ENCODE peak calls at places on chromosomes 3 and 15, in five cellular contexts. One of them, this sample, is unnamed.
A peak's percentile ranks its signal among the peaks of the same experiment; 100 is the strongest.

GRCh38 chr3:178841011-178841410 is 230.6 kb downstream of the ZMAT3 start:
- DNase-seq in stimulated activated CD8-positive, alpha-beta memory T cell treated with anti-CD3 and anti-CD28 coated beads, Interleukin-2, amount 100 ng/mL, for 1 hour: no peak
- DNase-seq in NCI-H1694: no peak
- DNase-seq in H9: no peak
- DNase-seq in CD4-positive, alpha-beta T cell: no peak
- DNase-seq in this sample: no peak

GRCh38 chr15:60922736-60923135 is 306.4 kb downstream of the RORA start:
- DNase-seq in stimulated activated CD8-positive, alpha-beta memory T cell treated with anti-CD3 and anti-CD28 coated beads, Interleukin-2, amount 100 ng/mL, for 1 hour: no peak
- DNase-seq in NCI-H1694: no peak
- DNase-seq in H9: no peak
- DNase-seq in CD4-positive, alpha-beta T cell: no peak
- DNase-seq in this sample: no peak

GRCh38 chr3:109863701-109864100 is 526.4 kb upstream of the DPPA4 start:
- DNase-seq in stimulated activated CD8-positive, alpha-beta memory T cell treated with anti-CD3 and anti-CD28 coated beads, Interleukin-2, amount 100 ng/mL, for 1 hour: no peak
- DNase-seq in NCI-H1694: no peak
- DNase-seq in H9: no peak
- DNase-seq in CD4-positive, alpha-beta T cell: no peak
- DNase-seq in this sample: no peak

GRCh38 chr3:49673131-49673714 is 928 bp upstream of the APEH start:
- DNase-seq in stimulated activated CD8-positive, alpha-beta memory T cell treated with anti-CD3 and anti-CD28 coated beads, Interleukin-2, amount 100 ng/mL, for 1 hour: no peak
- DNase-seq in NCI-H1694: no peak
- DNase-seq in H9: no peak
- DNase-seq in CD4-positive, alpha-beta T cell: no peak
- DNase-seq in this sample: no peak

GRCh38 chr15:90190606-90191343 is 10.4 kb upstream of the SEMA4B start:
- DNase-seq in stimulated activated CD8-positive, alpha-beta memory T cell treated with anti-CD3 and anti-CD28 coated beads, Interleukin-2, amount 100 ng/mL, for 1 hour: no peak
- DNase-seq in NCI-H1694: no peak
- DNase-seq in H9: no peak
- DNase-seq in CD4-positive, alpha-beta T cell: no peak
- DNase-seq in this sample: no peak

GRCh38 chr3:112654979-112655378 is 14.0 kb upstream of the CCDC80 start:
- DNase-seq in stimulated activated CD8-positive, alpha-beta memory T cell treated with anti-CD3 and anti-CD28 coated beads, Interleukin-2, amount 100 ng/mL, for 1 hour: no peak
- DNase-seq in NCI-H1694: no peak
- DNase-seq in H9: no peak
- DNase-seq in CD4-positive, alpha-beta T cell: no peak
- DNase-seq in this sample: no peak

GRCh38 chr3:195697582-195698324 is 23.0 kb upstream of the MUC20 start:
- DNase-seq in stimulated activated CD8-positive, alpha-beta memory T cell treated with anti-CD3 and anti-CD28 coated beads, Interleukin-2, amount 100 ng/mL, for 1 hour: no peak
- DNase-seq in NCI-H1694: no peak
- DNase-seq in H9: peak; percentile 61
- DNase-seq in CD4-positive, alpha-beta T cell: no peak
- DNase-seq in this sample: no peak

GRCh38 chr3:189947948-189948723 is 172.6 kb downstream of the P3H2 start:
- DNase-seq in stimulated activated CD8-positive, alpha-beta memory T cell treated with anti-CD3 and anti-CD28 coated beads, Interleukin-2, amount 100 ng/mL, for 1 hour: no peak
- DNase-seq in NCI-H1694: peak; percentile 43
- DNase-seq in H9: no peak
- DNase-seq in CD4-positive, alpha-beta T cell: no peak
- DNase-seq in this sample: no peak

GRCh38 chr3:197494366-197495058 is 61.3 kb downstream of the BDH1 start:
- DNase-seq in stimulated activated CD8-positive, alpha-beta memory T cell treated with anti-CD3 and anti-CD28 coated beads, Interleukin-2, amount 100 ng/mL, for 1 hour: no peak
- DNase-seq in NCI-H1694: no peak
- DNase-seq in H9: no peak
- DNase-seq in CD4-positive, alpha-beta T cell: no peak
- DNase-seq in this sample: no peak

GRCh38 chr3:43062040-43062555 is 43.8 kb downstream of the POMGNT2 start:
- DNase-seq in stimulated activated CD8-positive, alpha-beta memory T cell treated with anti-CD3 and anti-CD28 coated beads, Interleukin-2, amount 100 ng/mL, for 1 hour: no peak
- DNase-seq in NCI-H1694: no peak
- DNase-seq in H9: no peak
- DNase-seq in CD4-positive, alpha-beta T cell: no peak
- DNase-seq in this sample: no peak

GRCh38 chr3:7787871-7788828 is 713.5 kb upstream of the LMCD1 start:
- DNase-seq in stimulated activated CD8-positive, alpha-beta memory T cell treated with anti-CD3 and anti-CD28 coated beads, Interleukin-2, amount 100 ng/mL, for 1 hour: no peak
- DNase-seq in NCI-H1694: no peak
- DNase-seq in H9: no peak
- DNase-seq in CD4-positive, alpha-beta T cell: no peak
- DNase-seq in this sample: no peak

GRCh38 chr3:66133050-66133757 is 87.6 kb upstream of the SLC25A26 start:
- DNase-seq in stimulated activated CD8-positive, alpha-beta memory T cell treated with anti-CD3 and anti-CD28 coated beads, Interleukin-2, amount 100 ng/mL, for 1 hour: no peak
- DNase-seq in NCI-H1694: no peak
- DNase-seq in H9: no peak
- DNase-seq in CD4-positive, alpha-beta T cell: no peak
- DNase-seq in this sample: no peak

GRCh38 chr15:33215941-33216872 is 21.7 kb upstream of the FMN1 start:
- DNase-seq in stimulated activated CD8-positive, alpha-beta memory T cell treated with anti-CD3 and anti-CD28 coated beads, Interleukin-2, amount 100 ng/mL, for 1 hour: no peak
- DNase-seq in NCI-H1694: no peak
- DNase-seq in H9: no peak
- DNase-seq in CD4-positive, alpha-beta T cell: no peak
- DNase-seq in this sample: no peak

GRCh38 chr3:132628157-132628556 is 31.1 kb downstream of the ACKR4 start:
- DNase-seq in stimulated activated CD8-positive, alpha-beta memory T cell treated with anti-CD3 and anti-CD28 coated beads, Interleukin-2, amount 100 ng/mL, for 1 hour: no peak
- DNase-seq in NCI-H1694: no peak
- DNase-seq in H9: no peak
- DNase-seq in CD4-positive, alpha-beta T cell: no peak
- DNase-seq in this sample: no peak

GRCh38 chr15:89112341-89112971 is 24.2 kb downstream of the ABHD2 start:
- DNase-seq in stimulated activated CD8-positive, alpha-beta memory T cell treated with anti-CD3 and anti-CD28 coated beads, Interleukin-2, amount 100 ng/mL, for 1 hour: no peak
- DNase-seq in NCI-H1694: no peak
- DNase-seq in H9: no peak
- DNase-seq in CD4-positive, alpha-beta T cell: no peak
- DNase-seq in this sample: no peak

GRCh38 chr3:152738656-152739055 is 96.3 kb upstream of the P2RY1 start:
- DNase-seq in stimulated activated CD8-positive, alpha-beta memory T cell treated with anti-CD3 and anti-CD28 coated beads, Interleukin-2, amount 100 ng/mL, for 1 hour: no peak
- DNase-seq in NCI-H1694: no peak
- DNase-seq in H9: no peak
- DNase-seq in CD4-positive, alpha-beta T cell: no peak
- DNase-seq in this sample: no peak

GRCh38 chr3:29919551-29919950 is 638.7 kb downstream of the RBMS3 start:
- DNase-seq in stimulated activated CD8-positive, alpha-beta memory T cell treated with anti-CD3 and anti-CD28 coated beads, Interleukin-2, amount 100 ng/mL, for 1 hour: no peak
- DNase-seq in NCI-H1694: no peak
- DNase-seq in H9: no peak
- DNase-seq in CD4-positive, alpha-beta T cell: no peak
- DNase-seq in this sample: no peak

GRCh38 chr3:53375019-53375418 is 27.7 kb upstream of the DCP1A start:
- DNase-seq in stimulated activated CD8-positive, alpha-beta memory T cell treated with anti-CD3 and anti-CD28 coated beads, Interleukin-2, amount 100 ng/mL, for 1 hour: peak; percentile 17
- DNase-seq in NCI-H1694: no peak
- DNase-seq in H9: peak; percentile 81
- DNase-seq in CD4-positive, alpha-beta T cell: peak; percentile 36
- DNase-seq in this sample: no peak

GRCh38 chr3:127428344-127429001 is 140.6 kb upstream of the PRR20G start:
- DNase-seq in stimulated activated CD8-positive, alpha-beta memory T cell treated with anti-CD3 and anti-CD28 coated beads, Interleukin-2, amount 100 ng/mL, for 1 hour: no peak
- DNase-seq in NCI-H1694: peak; percentile 68
- DNase-seq in H9: peak; percentile 23
- DNase-seq in CD4-positive, alpha-beta T cell: no peak
- DNase-seq in this sample: peak; percentile 1

GRCh38 chr15:66964791-66965190 is 100.6 kb upstream of the SMAD3 start:
- DNase-seq in stimulated activated CD8-positive, alpha-beta memory T cell treated with anti-CD3 and anti-CD28 coated beads, Interleukin-2, amount 100 ng/mL, for 1 hour: no peak
- DNase-seq in NCI-H1694: no peak
- DNase-seq in H9: no peak
- DNase-seq in CD4-positive, alpha-beta T cell: no peak
- DNase-seq in this sample: no peak

GRCh38 chr3:169812844-169813677 is at the start of the genes LRRC34 and LRRIQ4:
- DNase-seq in stimulated activated CD8-positive, alpha-beta memory T cell treated with anti-CD3 and anti-CD28 coated beads, Interleukin-2, amount 100 ng/mL, for 1 hour: peak; percentile 46
- DNase-seq in NCI-H1694: peak; percentile 84
- DNase-seq in H9: peak; percentile 93
- DNase-seq in CD4-positive, alpha-beta T cell: peak; percentile 65
- DNase-seq in this sample: peak; percentile 15

GRCh38 chr3:35832140-35832571 is 192.8 kb downstream of the ARPP21 start:
- DNase-seq in stimulated activated CD8-positive, alpha-beta memory T cell treated with anti-CD3 and anti-CD28 coated beads, Interleukin-2, amount 100 ng/mL, for 1 hour: no peak
- DNase-seq in NCI-H1694: no peak
- DNase-seq in H9: no peak
- DNase-seq in CD4-positive, alpha-beta T cell: no peak
- DNase-seq in this sample: no peak

GRCh38 chr15:82980986-82981385 is 5.0 kb upstream of the RAMAC start:
- DNase-seq in stimulated activated CD8-positive, alpha-beta memory T cell treated with anti-CD3 and anti-CD28 coated beads, Interleukin-2, amount 100 ng/mL, for 1 hour: no peak
- DNase-seq in NCI-H1694: no peak
- DNase-seq in H9: no peak
- DNase-seq in CD4-positive, alpha-beta T cell: no peak
- DNase-seq in this sample: no peak

GRCh38 chr3:56988458-56988857 is 72.0 kb upstream of the SPATA12 start:
- DNase-seq in stimulated activated CD8-positive, alpha-beta memory T cell treated with anti-CD3 and anti-CD28 coated beads, Interleukin-2, amount 100 ng/mL, for 1 hour: no peak
- DNase-seq in NCI-H1694: no peak
- DNase-seq in H9: no peak
- DNase-seq in CD4-positive, alpha-beta T cell: no peak
- DNase-seq in this sample: no peak

GRCh38 chr3:27633224-27633545 is 88.9 kb downstream of the EOMES start:
- DNase-seq in stimulated activated CD8-positive, alpha-beta memory T cell treated with anti-CD3 and anti-CD28 coated beads, Interleukin-2, amount 100 ng/mL, for 1 hour: no peak
- DNase-seq in NCI-H1694: no peak
- DNase-seq in H9: no peak
- DNase-seq in CD4-positive, alpha-beta T cell: no peak
- DNase-seq in this sample: no peak

GRCh38 chr15:65954289-65954741 is 85.0 kb downstream of the RAB11A start:
- DNase-seq in stimulated activated CD8-positive, alpha-beta memory T cell treated with anti-CD3 and anti-CD28 coated beads, Interleukin-2, amount 100 ng/mL, for 1 hour: no peak
- DNase-seq in NCI-H1694: no peak
- DNase-seq in H9: peak; percentile 93
- DNase-seq in CD4-positive, alpha-beta T cell: no peak
- DNase-seq in this sample: no peak

GRCh38 chr3:32872487-32873382 is 54.9 kb downstream of the TRIM71 start:
- DNase-seq in stimulated activated CD8-positive, alpha-beta memory T cell treated with anti-CD3 and anti-CD28 coated beads, Interleukin-2, amount 100 ng/mL, for 1 hour: no peak
- DNase-seq in NCI-H1694: no peak
- DNase-seq in H9: no peak
- DNase-seq in CD4-positive, alpha-beta T cell: no peak
- DNase-seq in this sample: no peak

GRCh38 chr3:46695962-46696922 is 2.8 kb upstream of the ALS2CL start:
- DNase-seq in stimulated activated CD8-positive, alpha-beta memory T cell treated with anti-CD3 and anti-CD28 coated beads, Interleukin-2, amount 100 ng/mL, for 1 hour: no peak
- DNase-seq in NCI-H1694: no peak
- DNase-seq in H9: no peak
- DNase-seq in CD4-positive, alpha-beta T cell: no peak
- DNase-seq in this sample: no peak

GRCh38 chr15:46652256-46652655 is 1017.4 kb downstream of the SQOR start:
- DNase-seq in stimulated activated CD8-positive, alpha-beta memory T cell treated with anti-CD3 and anti-CD28 coated beads, Interleukin-2, amount 100 ng/mL, for 1 hour: no peak
- DNase-seq in NCI-H1694: no peak
- DNase-seq in H9: no peak
- DNase-seq in CD4-positive, alpha-beta T cell: no peak
- DNase-seq in this sample: no peak

GRCh38 chr3:25468866-25469319 is 40.8 kb downstream of the RARB start:
- DNase-seq in stimulated activated CD8-positive, alpha-beta memory T cell treated with anti-CD3 and anti-CD28 coated beads, Interleukin-2, amount 100 ng/mL, for 1 hour: no peak
- DNase-seq in NCI-H1694: no peak
- DNase-seq in H9: peak; percentile 46
- DNase-seq in CD4-positive, alpha-beta T cell: no peak
- DNase-seq in this sample: no peak

GRCh38 chr3:14962762-14963161 is 15.4 kb downstream of the NR2C2 start:
- DNase-seq in stimulated activated CD8-positive, alpha-beta memory T cell treated with anti-CD3 and anti-CD28 coated beads, Interleukin-2, amount 100 ng/mL, for 1 hour: no peak
- DNase-seq in NCI-H1694: no peak
- DNase-seq in H9: no peak
- DNase-seq in CD4-positive, alpha-beta T cell: no peak
- DNase-seq in this sample: no peak

GRCh38 chr15:57153140-57153539 is 223.2 kb upstream of the CGNL1 start:
- DNase-seq in stimulated activated CD8-positive, alpha-beta memory T cell treated with anti-CD3 and anti-CD28 coated beads, Interleukin-2, amount 100 ng/mL, for 1 hour: no peak
- DNase-seq in NCI-H1694: no peak
- DNase-seq in H9: no peak
- DNase-seq in CD4-positive, alpha-beta T cell: no peak
- DNase-seq in this sample: no peak

This sample was measured in central memory CD8-positive, alpha-beta T cell.